ENCODE peak calls at places on chromosomes 13 and 19, in nine cellular contexts. O is H1, V is HCT116, S is breast epithelium, H is sigmoid colon, K is stomach, N is transverse colon, C is prostate gland, M is upper lobe of left lung. R is an unnamed sample.

GRCh38 chr13:98451676-98452105 is 125.2 kb downstream of the STK24 start:
- DNase-seq in O (no peak), V (no peak), S (no peak), H (peak), K (no peak), N (no peak), C (no peak), M (no peak), R (no peak)

GRCh38 chr19:14683439-14683838 is 6.4 kb upstream of the ZNF333 start:
- DNase-seq in O (no peak), V (no peak), S (no peak), H (no peak), K (no peak), N (no peak), C (no peak), M (peak), R (no peak)

GRCh38 chr13:93867481-93867880 is 612.0 kb downstream of the DCT start:
- DNase-seq in O (no peak), V (no peak), S (no peak), H (no peak), K (no peak), N (no peak), C (no peak), M (no peak), R (no peak)

GRCh38 chr19:48330012-48330681 is 4.8 kb downstream of the EMP3 start:
- DNase-seq in O (no peak), V (no peak), S (peak), H (peak), K (peak), N (peak), C (peak), M (peak), R (peak)

GRCh38 chr19:391726-392374 is 17.1 kb downstream of the C2CD4C start:
- DNase-seq in O (no peak), V (no peak), S (no peak), H (no peak), K (no peak), N (no peak), C (no peak), M (peak), R (peak)

GRCh38 chr13:35285677-35286076 is 190.8 kb downstream of the MAB21L1 start:
- DNase-seq in O (no peak), V (no peak), S (no peak), H (no peak), K (no peak), N (no peak), C (no peak), M (no peak), R (no peak)

GRCh38 chr19:51746731-51747130 is 4.9 kb downstream of the FPR1 start:
- DNase-seq in O (no peak), V (no peak), S (no peak), H (no peak), K (no peak), N (no peak), C (no peak), M (no peak), R (no peak)

GRCh38 chr19:41939861-41940442 is 11.7 kb upstream of the ERFL start:
- DNase-seq in O (no peak), V (no peak), S (no peak), H (no peak), K (peak), N (peak), C (no peak), M (peak), R (peak)

GRCh38 chr13:111398715-111399299 is 78.4 kb downstream of the TEX29 start:
- DNase-seq in O (no peak), V (no peak), S (no peak), H (peak), K (peak), N (no peak), C (no peak), M (peak), R (peak)

GRCh38 chr19:43438291-43439162 is 23.8 kb downstream of the TEX101 start:
- DNase-seq in O (no peak), V (no peak), S (no peak), H (peak), K (peak), N (peak), C (no peak), M (peak), R (no peak)

GRCh38 chr19:16285769-16286564 is 38.7 kb upstream of the KLF2 start:
- DNase-seq in O (no peak), V (no peak), S (no peak), H (no peak), K (no peak), N (no peak), C (no peak), M (no peak), R (no peak)

GRCh38 chr19:14997981-14998380 is 18.3 kb upstream of the SLC1A6 start:
- DNase-seq in O (no peak), V (no peak), S (no peak), H (no peak), K (no peak), N (no peak), C (no peak), M (no peak), R (no peak)

GRCh38 chr19:16571689-16572331 is 405 bp downstream of the SLC35E1 start:
- DNase-seq in O (no peak), V (no peak), S (no peak), H (no peak), K (peak), N (peak), C (peak), M (no peak), R (peak)

GRCh38 chr19:51948979-51949378 is 21.7 kb downstream of the ZNF613 start:
- DNase-seq in O (no peak), V (no peak), S (no peak), H (no peak), K (no peak), N (no peak), C (no peak), M (no peak), R (no peak)

GRCh38 chr19:51136333-51136732 is 5.8 kb upstream of the SIGLEC7 start:
- DNase-seq in O (no peak), V (no peak), S (no peak), H (no peak), K (no peak), N (no peak), C (no peak), M (peak), R (no peak)

GRCh38 chr13:99496322-99497142 is 4.7 kb upstream of the TM9SF2 start:
- DNase-seq in O (no peak), V (peak), S (no peak), H (peak), K (peak), N (peak), C (peak), M (peak), R (peak)

GRCh38 chr13:31045621-31046081 is 113.2 kb downstream of the TEX26 start:
- DNase-seq in O (no peak), V (peak), S (peak), H (peak), K (peak), N (peak), C (no peak), M (peak), R (no peak)

GRCh38 chr13:25727250-25727649 is 324.6 kb downstream of the SHISA2 start:
- DNase-seq in O (no peak), V (no peak), S (peak), H (no peak), K (peak), N (peak), C (peak), M (peak), R (no peak)

GRCh38 chr13:48369988-48370387 is 42.9 kb downstream of the LPAR6 start:
- DNase-seq in O (no peak), V (no peak), S (no peak), H (no peak), K (no peak), N (no peak), C (no peak), M (no peak), R (no peak)

GRCh38 chr19:51439021-51439465 is 19.2 kb downstream of the SIGLEC8 start:
- DNase-seq in O (no peak), V (no peak), S (no peak), H (no peak), K (no peak), N (no peak), C (no peak), M (no peak), R (peak)

GRCh38 chr13:90867336-90867683 is 480.2 kb upstream of the MIR17HG start:
- DNase-seq in O (peak), V (peak), S (peak), H (no peak), K (peak), N (peak), C (peak), M (peak), R (no peak)

GRCh38 chr19:2476451-2477140 is 669 bp downstream of the GADD45B start:
- DNase-seq in O (no peak), V (no peak), S (peak), H (peak), K (peak), N (peak), C (no peak), M (peak), R (peak)

GRCh38 chr13:42484396-42484795 is 89.6 kb upstream of the TNFSF11 start:
- DNase-seq in O (no peak), V (no peak), S (no peak), H (no peak), K (no peak), N (no peak), C (no peak), M (no peak), R (no peak)

GRCh38 chr19:50703915-50704548 is 15.6 kb downstream of the SHANK1 start:
- DNase-seq in O (no peak), V (peak), S (no peak), H (no peak), K (no peak), N (no peak), C (no peak), M (no peak), R (no peak)

GRCh38 chr13:109790951-109791605 is 4.7 kb upstream of the IRS2 start:
- DNase-seq in O (no peak), V (no peak), S (no peak), H (no peak), K (no peak), N (peak), C (no peak), M (no peak), R (no peak)

GRCh38 chr19:49224856-49225255 is 67.3 kb downstream of the TRPM4 start:
- DNase-seq in O (peak), V (peak), S (no peak), H (no peak), K (peak), N (peak), C (peak), M (peak), R (no peak)

GRCh38 chr13:37618554-37618953 is 20.0 kb upstream of the POSTN start:
- DNase-seq in O (no peak), V (no peak), S (no peak), H (no peak), K (no peak), N (no peak), C (no peak), M (no peak), R (no peak)

GRCh38 chr19:17411801-17412200 is 6.4 kb upstream of the BST2 start:
- DNase-seq in O (no peak), V (no peak), S (no peak), H (no peak), K (no peak), N (no peak), C (no peak), M (no peak), R (no peak)

GRCh38 chr13:30293995-30294394 is 13.4 kb downstream of the KATNAL1 start:
- DNase-seq in O (no peak), V (no peak), S (no peak), H (no peak), K (no peak), N (no peak), C (no peak), M (no peak), R (no peak)

GRCh38 chr13:73251866-73252265 is 193.1 kb downstream of the KLF5 start:
- DNase-seq in O (no peak), V (no peak), S (no peak), H (no peak), K (no peak), N (no peak), C (no peak), M (no peak), R (no peak)

GRCh38 chr13:59664586-59664985 is 499.1 kb downstream of the DIAPH3 start:
- DNase-seq in O (no peak), V (no peak), S (no peak), H (no peak), K (no peak), N (no peak), C (no peak), M (no peak), R (no peak)

GRCh38 chr13:27403252-27403678 is 21.2 kb upstream of the GTF3A start:
- DNase-seq in O (no peak), V (no peak), S (no peak), H (no peak), K (no peak), N (no peak), C (no peak), M (no peak), R (no peak)

GRCh38 chr13:44967656-44968451 is 21.4 kb downstream of the NUFIP1 start:
- DNase-seq in O (no peak), V (no peak), S (no peak), H (no peak), K (no peak), N (no peak), C (peak), M (no peak), R (no peak)

GRCh38 chr13:63288576-63288975 is 1872.9 kb upstream of the PCDH20 start:
- DNase-seq in O (no peak), V (no peak), S (no peak), H (no peak), K (no peak), N (no peak), C (no peak), M (no peak), R (no peak)

GRCh38 chr13:113324336-113324882 is 27.4 kb downstream of the LAMP1 start:
- DNase-seq in O (no peak), V (no peak), S (no peak), H (no peak), K (no peak), N (no peak), C (no peak), M (no peak), R (no peak)

GRCh38 chr19:43662487-43662886 is 7.5 kb downstream of the PLAUR start:
- DNase-seq in O (no peak), V (no peak), S (no peak), H (no peak), K (no peak), N (no peak), C (no peak), M (no peak), R (no peak)

GRCh38 chr13:94620286-94620896 is 18.7 kb downstream of the GPR180 start:
- DNase-seq in O (no peak), V (peak), S (no peak), H (no peak), K (no peak), N (no peak), C (no peak), M (no peak), R (no peak)

GRCh38 chr19:7680606-7681335 is at the start of gene TRAPPC5:
- DNase-seq in O (peak), V (peak), S (peak), H (peak), K (peak), N (peak), C (peak), M (peak), R (peak)
- TF ChIP-seq POLR2A in O (no peak), V (peak), S (no peak), H (no peak), K (no peak), N (peak), C (peak), M (no peak), R (peak)

GRCh38 chr19:11698231-11698630 is 40.5 kb downstream of the ZNF823 start:
- DNase-seq in O (no peak), V (no peak), S (no peak), H (no peak), K (no peak), N (no peak), C (no peak), M (no peak), R (no peak)

GRCh38 chr19:11697284-11697855 is 41.4 kb downstream of the ZNF823 start:
- DNase-seq in O (no peak), V (no peak), S (no peak), H (no peak), K (no peak), N (no peak), C (no peak), M (no peak), R (no peak)

GRCh38 chr19:11693505-11694499 is 44.9 kb downstream of the ZNF823 start:
- DNase-seq in O (peak), V (peak), S (no peak), H (no peak), K (no peak), N (no peak), C (no peak), M (no peak), R (no peak)

GRCh38 chr19:11692127-11692790 is 46.5 kb downstream of the ZNF823 start:
- DNase-seq in O (no peak), V (no peak), S (no peak), H (no peak), K (no peak), N (no peak), C (no peak), M (no peak), R (no peak)

DNA sequence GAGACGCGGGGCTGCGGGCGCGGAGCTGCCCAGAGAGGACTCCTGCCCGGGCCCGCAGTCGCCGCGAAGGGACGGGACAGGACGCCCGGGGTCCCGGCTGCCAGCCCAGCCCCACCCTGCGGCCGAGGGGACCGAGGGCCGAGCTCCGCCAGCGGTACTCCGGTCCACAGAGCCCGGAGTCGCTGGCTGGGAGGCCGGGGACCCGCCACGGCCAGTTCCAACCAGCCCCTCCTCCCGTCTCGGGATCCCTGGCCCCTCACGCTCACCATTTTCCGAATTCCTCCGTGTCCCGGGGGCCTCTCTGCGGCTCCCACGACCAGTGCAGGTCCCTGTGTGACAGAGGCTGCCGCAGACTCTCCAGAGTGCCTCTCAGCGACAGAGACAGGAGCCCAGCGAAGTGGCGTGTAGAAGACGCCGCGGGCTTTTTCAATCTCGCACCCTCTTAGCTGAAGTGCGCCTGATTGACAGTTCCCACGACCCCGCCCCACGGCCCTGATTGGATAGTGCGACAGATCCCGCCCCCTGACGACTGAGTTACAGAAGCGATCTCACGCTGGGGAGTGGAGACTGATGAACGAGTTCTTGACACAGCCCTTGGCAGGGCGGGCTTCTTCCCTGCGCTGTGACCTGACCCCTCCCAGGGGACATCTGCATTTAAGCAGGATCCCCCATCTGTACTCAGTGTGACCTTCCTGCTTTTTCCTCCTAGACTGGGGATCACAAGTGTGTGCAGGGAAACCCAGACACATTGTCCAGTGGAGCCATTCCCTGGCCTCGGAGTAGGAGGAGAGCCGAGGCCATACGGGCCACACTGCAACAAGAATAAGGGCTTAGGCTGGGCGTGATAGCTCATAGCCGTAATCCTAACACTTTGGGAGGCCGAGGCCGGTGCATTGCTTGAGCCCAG is 44.0 kb downstream of the ZNF823 start:
- DNase-seq in O (peak), V (peak), S (peak), H (peak), K (peak), N (peak), C (peak), M (peak), R (peak)
- TF ChIP-seq POLR2AphosphoS5 in O (peak), V (peak), S (no peak), H (peak), K (no peak), N (peak), C (peak), M (peak), R (peak)

GRCh38 chr13:50123862-50124535 is 108.8 kb downstream of the KCNRG start:
- DNase-seq in O (peak), V (peak), S (peak), H (peak), K (peak), N (peak), C (peak), M (peak), R (no peak)

GRCh38 chr13:50123515-50123861 is 108.2 kb downstream of the KCNRG start:
- DNase-seq in O (no peak), V (no peak), S (no peak), H (no peak), K (no peak), N (no peak), C (no peak), M (no peak), R (no peak)

GRCh38 chr13:50122465-50122864 is 107.2 kb downstream of the KCNRG start:
- DNase-seq in O (no peak), V (no peak), S (no peak), H (no peak), K (no peak), N (no peak), C (no peak), M (no peak), R (no peak)

GRCh38 chr13:50124536-50125305 is 109.5 kb downstream of the KCNRG start:
- DNase-seq in O (no peak), V (no peak), S (peak), H (peak), K (peak), N (peak), C (peak), M (peak), R (peak)

GRCh38 chr13:50123002-50123401 is 107.8 kb downstream of the KCNRG start:
- DNase-seq in O (no peak), V (no peak), S (no peak), H (no peak), K (no peak), N (no peak), C (no peak), M (no peak), R (no peak)
- H3K27ac ChIP-seq in O (no peak), V (peak), S (peak), H (peak), K (no peak), N (peak), C (peak), M (peak), R (peak)

DNA sequence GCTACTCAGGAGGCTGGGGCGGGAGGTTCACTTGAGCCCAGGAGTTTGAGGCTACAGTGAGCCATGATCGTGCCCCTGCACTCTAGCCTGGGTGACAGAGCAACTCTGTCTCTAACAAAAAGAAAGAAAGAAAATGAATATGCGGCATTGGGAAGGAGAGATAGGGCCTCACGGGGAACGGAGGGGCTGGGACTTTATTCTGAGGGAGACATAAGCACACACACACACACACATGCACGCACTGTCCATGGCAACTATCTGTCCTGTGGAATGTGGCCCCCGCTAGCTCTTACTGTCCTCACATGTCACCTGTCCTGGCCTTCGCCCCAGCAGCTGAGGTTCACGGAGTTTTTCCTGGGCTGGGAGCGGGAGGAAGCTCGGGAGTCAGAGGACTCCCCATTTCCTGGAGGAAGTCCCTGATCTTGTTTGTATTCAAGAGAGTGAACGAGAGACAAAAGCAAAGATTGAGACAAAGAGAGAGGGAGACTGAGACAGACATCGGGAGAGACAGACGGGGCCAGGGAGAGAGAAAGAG is 654 bp downstream of the STAP2 start:
- DNase-seq in O (no peak), V (no peak), S (no peak), H (no peak), K (peak), N (peak), C (no peak), M (peak), R (no peak)
- TF ChIP-seq POLR2A in O (peak), V (no peak), S (no peak), H (no peak), K (no peak), N (no peak), C (no peak), M (no peak), R (no peak)

GRCh38 chr19:33795370-33796163 is 1.1 kb upstream of the KCTD15 start:
- DNase-seq in O (no peak), V (no peak), S (peak), H (peak), K (peak), N (peak), C (peak), M (peak), R (peak)
- TF ChIP-seq POLR2AphosphoS5 in O (peak), V (peak), S (peak), H (no peak), K (peak), N (no peak), C (peak), M (peak), R (peak)

GRCh38 chr19:38542040-38542439 is 75.7 kb downstream of the MAP4K1 start:
- DNase-seq in O (no peak), V (no peak), S (no peak), H (no peak), K (no peak), N (no peak), C (no peak), M (no peak), R (no peak)

GRCh38 chr19:38537071-38537847 is 80.5 kb downstream of the MAP4K1 start:
- DNase-seq in O (no peak), V (no peak), S (no peak), H (no peak), K (no peak), N (no peak), C (no peak), M (no peak), R (no peak)

GRCh38 chr19:38539751-38540150 is 78.0 kb downstream of the MAP4K1 start:
- DNase-seq in O (no peak), V (no peak), S (no peak), H (no peak), K (no peak), N (no peak), C (no peak), M (no peak), R (no peak)

GRCh38 chr19:38538386-38538785 is 79.4 kb downstream of the MAP4K1 start:
- DNase-seq in O (no peak), V (no peak), S (no peak), H (no peak), K (no peak), N (no peak), C (no peak), M (no peak), R (no peak)

GRCh38 chr19:38538793-38539528 is 78.8 kb downstream of the MAP4K1 start:
- DNase-seq in O (no peak), V (no peak), S (no peak), H (no peak), K (no peak), N (no peak), C (no peak), M (no peak), R (no peak)
- H3K27ac ChIP-seq in O (no peak), V (no peak), S (no peak), H (no peak), K (peak), N (no peak), C (no peak), M (no peak), R (no peak)